ENCODE peak calls at places on chromosomes 13 and 19, in four cellular contexts. G is left cardiac atrium, P is anterior cingulate cortex, Z is GM12865. H is an unnamed sample.

GRCh38 chr19:10137751-10138682 is 18.3 kb upstream of the EIF3G start:
- DNase-seq in G (no peak), P (peak; percentile 56), Z (no peak), H (no peak)

GRCh38 chr13:93715866-93716265 is 489.3 kb downstream of the GPC6 start:
- DNase-seq in G (no peak), P (no peak), Z (no peak), H (no peak)

GRCh38 chr19:29483641-29483920 is 42.2 kb upstream of the VSTM2B start:
- DNase-seq in G (no peak), P (no peak), Z (no peak), H (no peak)

GRCh38 chr19:47560999-47561398 is 11.9 kb downstream of the ZNF541 start:
- DNase-seq in G (no peak), P (no peak), Z (peak; percentile 40), H (no peak)

GRCh38 chr19:18848860-18849661 is 17.3 kb downstream of the UPF1 start:
- DNase-seq in G (peak; percentile 79), P (peak; percentile 47), Z (peak; percentile 52), H (no peak)

GRCh38 chr19:38564981-38565685 is 52.6 kb downstream of the MAP4K1 start:
- DNase-seq in G (no peak), P (no peak), Z (peak; percentile 62), H (no peak)

GRCh38 chr13:40974460-40975407 is 44.4 kb downstream of the ELF1 start:
- DNase-seq in G (no peak), P (no peak), Z (peak; percentile 78), H (peak; percentile 95)

GRCh38 chr19:11887618-11888531 is at the start of gene ZNF69:
- DNase-seq in G (peak; percentile 93), P (peak; percentile 70), Z (peak; percentile 36), H (peak; percentile 66)

GRCh38 chr13:112869202-112870061 is 99.6 kb upstream of the MCF2L start:
- DNase-seq in G (no peak), P (no peak), Z (no peak), H (no peak)

GRCh38 chr13:98664924-98665637 is 87.4 kb downstream of the SLC15A1 start:
- DNase-seq in G (no peak), P (no peak), Z (no peak), H (no peak)

GRCh38 chr13:79090552-79091159 is 315.4 kb downstream of the RBM26 start:
- DNase-seq in G (no peak), P (no peak), Z (no peak), H (no peak)

GRCh38 chr19:1122972-1123363 is 19.2 kb downstream of the GPX4 start:
- DNase-seq in G (peak; percentile 81), P (no peak), Z (peak; percentile 91), H (peak; percentile 81)

GRCh38 chr13:26923824-26924605 is 163.4 kb upstream of the GPR12 start:
- DNase-seq in G (no peak), P (no peak), Z (no peak), H (no peak)

GRCh38 chr19:54534156-54534555 is 31.5 kb downstream of the LAIR2 start:
- DNase-seq in G (no peak), P (no peak), Z (no peak), H (no peak)

GRCh38 chr19:51064534-51065220 is at the start of gene KLK13:
- DNase-seq in G (peak; percentile 50), P (no peak), Z (no peak), H (no peak)

GRCh38 chr13:45811891-45812583 is 39.5 kb downstream of the SIAH3 start:
- DNase-seq in G (no peak), P (no peak), Z (no peak), H (no peak)

GRCh38 chr13:32211788-32212187 is 103.4 kb downstream of the ZAR1L start:
- DNase-seq in G (no peak), P (no peak), Z (no peak), H (no peak)

GRCh38 chr13:94335786-94336357 is 143.6 kb downstream of the DCT start:
- DNase-seq in G (no peak), P (no peak), Z (no peak), H (no peak)

GRCh38 chr13:62193919-62194318 is 778.3 kb upstream of the PCDH20 start:
- DNase-seq in G (no peak), P (no peak), Z (no peak), H (no peak)

GRCh38 chr19:50909240-50910070 is 1.7 kb downstream of the KLK4 start:
- DNase-seq in G (peak; percentile 37), P (no peak), Z (peak; percentile 79), H (peak; percentile 43)

GRCh38 chr19:51002101-51002532 is 713 bp upstream of the KLK8 start:
- DNase-seq in G (no peak), P (no peak), Z (no peak), H (no peak)

GRCh38 chr19:31066385-31066784 is 282.9 kb downstream of the TSHZ3 start:
- DNase-seq in G (no peak), P (no peak), Z (no peak), H (no peak)

GRCh38 chr19:17777840-17778620 is 16.9 kb upstream of the B3GNT3 start:
- DNase-seq in G (peak; percentile 65), P (no peak), Z (peak; percentile 78), H (peak; percentile 64)

GRCh38 chr19:47210689-47211316 is 20.2 kb downstream of the BBC3 start:
- DNase-seq in G (peak; percentile 76), P (peak; percentile 46), Z (peak; percentile 86), H (peak; percentile 86)

GRCh38 chr19:5492281-5492812 is 37.1 kb downstream of the ZNRF4 start:
- DNase-seq in G (no peak), P (no peak), Z (no peak), H (no peak)

GRCh38 chr19:955803-956746 is 28.1 kb upstream of the WDR18 start:
- DNase-seq in G (no peak), P (no peak), Z (no peak), H (no peak)

GRCh38 chr13:64591981-64592380 is 2638.2 kb downstream of the PCDH9 start:
- DNase-seq in G (no peak), P (no peak), Z (no peak), H (no peak)

GRCh38 chr13:73335226-73335625 is 276.4 kb downstream of the KLF5 start:
- DNase-seq in G (no peak), P (no peak), Z (peak; percentile 8), H (no peak)

GRCh38 chr13:44516771-44517170 is 59.4 kb downstream of the TSC22D1 start:
- DNase-seq in G (no peak), P (no peak), Z (no peak), H (no peak)

H was measured in erythroblast.